ENCODE peak calls at places on chromosomes 5 and 9, in six cellular contexts. F, P, V, W, Q and D are unnamed samples.

GRCh38 chr5:96687812-96688453 is 25.8 kb downstream of the CAST start:
- DNase-seq in F (peak), P (peak), V (no peak), W (no peak), Q (no peak), D (no peak)

GRCh38 chr9:11319477-11320060 is 706.8 kb upstream of the PTPRD start:
- DNase-seq in F (no peak), P (peak), V (no peak), W (no peak), Q (no peak), D (peak)

GRCh38 chr9:132164604-132165362 is 2.9 kb downstream of the NTNG2 start:
- DNase-seq in F (peak), P (peak), V (no peak), W (peak), Q (no peak), D (no peak)

GRCh38 chr9:134748637-134749036 is 107.0 kb downstream of the COL5A1 start:
- DNase-seq in F (no peak), P (no peak), V (no peak), W (no peak), Q (no peak), D (no peak)

GRCh38 chr9:87212563-87213154 is 265.4 kb upstream of the GAS1 start:
- DNase-seq in F (peak), P (peak), V (peak), W (no peak), Q (no peak), D (no peak)

GRCh38 chr9:21873540-21874221 is 71.2 kb downstream of the MTAP start:
- DNase-seq in F (peak), P (no peak), V (no peak), W (no peak), Q (no peak), D (no peak)

GRCh38 chr9:133634024-133634691 is 2.0 kb upstream of the DBH start:
- DNase-seq in F (no peak), P (peak), V (no peak), W (peak), Q (no peak), D (no peak)

GRCh38 chr9:28134577-28134976 is 561.3 kb upstream of the C9orf72 start:
- DNase-seq in F (no peak), P (no peak), V (no peak), W (no peak), Q (no peak), D (no peak)

GRCh38 chr9:32526042-32526706 is at the start of gene RIGI:
- DNase-seq in F (peak), P (peak), V (peak), W (peak), Q (peak), D (peak)
- TF ChIP-seq CTCF in F (peak), P (peak), V (peak), W (peak), Q (peak), D (no peak)

GRCh38 chr9:137421838-137422667 is 909 bp downstream of the EXD3 start:
- DNase-seq in F (no peak), P (no peak), V (no peak), W (no peak), Q (no peak), D (no peak)
- TF ChIP-seq CTCF in F (no peak), P (no peak), V (no peak), W (no peak), Q (no peak), D (no peak)

DNA sequence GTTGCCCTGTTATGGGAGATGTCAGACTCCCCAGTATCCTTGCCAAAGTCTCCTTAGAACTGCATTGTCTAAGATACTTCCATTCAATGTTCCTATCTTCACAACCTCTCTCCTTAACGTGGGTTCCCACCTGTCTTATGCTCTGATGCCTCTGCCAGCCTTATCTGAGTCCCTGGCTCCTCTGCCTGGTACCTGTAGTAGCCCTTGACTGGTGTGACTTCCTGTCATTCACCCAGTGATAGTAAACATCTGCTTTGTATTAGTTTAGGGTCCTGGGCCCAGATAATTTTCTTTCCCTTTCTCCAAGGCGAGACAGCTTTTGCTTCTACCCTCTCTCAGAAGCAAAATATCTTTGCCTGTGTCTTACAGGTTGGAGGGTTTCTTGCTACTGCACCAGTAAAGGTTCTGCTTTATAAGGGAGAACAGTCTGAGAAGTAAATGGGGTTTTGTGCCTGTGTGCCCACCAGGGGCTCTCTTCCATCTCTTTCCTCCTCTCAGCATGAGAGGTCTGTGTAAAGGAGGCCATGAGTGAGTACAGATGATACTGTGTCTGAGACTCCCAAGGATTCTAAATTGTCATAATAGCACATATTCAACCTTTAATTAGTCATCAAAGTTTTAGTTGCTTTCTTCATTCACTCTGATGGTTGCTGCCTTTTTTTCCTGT is 220.8 kb downstream of the PRR16 start:
- DNase-seq in F (peak), P (peak), V (peak), W (no peak), Q (no peak), D (no peak)
- TF ChIP-seq CTCF in F (peak), P (peak), V (peak), W (no peak), Q (no peak), D (peak)

GRCh38 chr5:52920929-52921328 is 68.2 kb upstream of the ITGA2 start:
- DNase-seq in F (peak), P (no peak), V (no peak), W (no peak), Q (no peak), D (no peak)
- TF ChIP-seq CTCF in F (no peak), P (no peak), V (no peak), W (no peak), Q (no peak), D (no peak)

GRCh38 chr5:125227333-125228075 is 481.1 kb upstream of the ZNF608 start:
- DNase-seq in F (peak), P (peak), V (no peak), W (no peak), Q (no peak), D (peak)
- TF ChIP-seq CTCF in F (peak), P (peak), V (peak), W (peak), Q (peak), D (peak)